ENCODE peak calls at places on chromosomes 16 and 17, in seven cellular contexts. M is SK-N-SH, E is substantia nigra, U is adrenal gland, A is PC-3, R is ascending aorta, Y is HCT116. D is an unnamed sample.

GRCh38 chr16:78461496-78461938 is 362.1 kb downstream of the WWOX start:
- DNase-seq in M (no peak), E (no peak), U (no peak), A (peak), R (no peak), Y (no peak), D (no peak)

GRCh38 chr16:53545433-53545832 is 42.4 kb upstream of the AKTIP start:
- DNase-seq in M (no peak), E (no peak), U (no peak), A (no peak), R (no peak), Y (no peak), D (no peak)

GRCh38 chr16:9351440-9351839 is 260.0 kb downstream of the HAPSTR1 start:
- DNase-seq in M (no peak), E (no peak), U (no peak), A (peak), R (no peak), Y (peak), D (no peak)

GRCh38 chr16:3945751-3946603 is 65.5 kb upstream of the CREBBP start:
- DNase-seq in M (no peak), E (no peak), U (peak), A (peak), R (no peak), Y (peak), D (no peak)

GRCh38 chr17:74163271-74163821 is 40.1 kb upstream of the RPL38 start:
- DNase-seq in M (no peak), E (no peak), U (no peak), A (no peak), R (no peak), Y (no peak), D (no peak)

GRCh38 chr17:15475620-15476354 is 8.4 kb upstream of the CDRT4 start:
- DNase-seq in M (no peak), E (no peak), U (no peak), A (no peak), R (no peak), Y (no peak), D (no peak)

GRCh38 chr16:78684655-78685400 is 585.4 kb downstream of the WWOX start:
- DNase-seq in M (no peak), E (no peak), U (peak), A (no peak), R (no peak), Y (no peak), D (no peak)

GRCh38 chr17:45759761-45760160 is 24.4 kb upstream of the CRHR1 start:
- DNase-seq in M (peak), E (no peak), U (no peak), A (peak), R (no peak), Y (peak), D (no peak)

GRCh38 chr17:8243827-8244226 is 4.0 kb downstream of the CTC1 start:
- DNase-seq in M (no peak), E (no peak), U (no peak), A (no peak), R (no peak), Y (no peak), D (no peak)

GRCh38 chr17:2111691-2112090 is 56.8 kb downstream of the HIC1 start:
- DNase-seq in M (no peak), E (no peak), U (no peak), A (peak), R (no peak), Y (no peak), D (no peak)

GRCh38 chr17:17874478-17874877 is 37.7 kb upstream of the SREBF1 start:
- DNase-seq in M (no peak), E (no peak), U (peak), A (peak), R (no peak), Y (no peak), D (no peak)

GRCh38 chr16:18800674-18801196 is 614 bp downstream of the ARL6IP1 start:
- DNase-seq in M (no peak), E (no peak), U (peak), A (no peak), R (no peak), Y (no peak), D (peak)

GRCh38 chr16:66004706-66005105 is 361.8 kb upstream of the CDH5 start:
- DNase-seq in M (no peak), E (no peak), U (no peak), A (no peak), R (no peak), Y (no peak), D (no peak)

GRCh38 chr16:86925067-86925791 is 346.9 kb downstream of the FOXL1 start:
- DNase-seq in M (no peak), E (no peak), U (no peak), A (no peak), R (no peak), Y (no peak), D (no peak)

GRCh38 chr17:42118545-42118944 is 2.6 kb downstream of the KAT2A start:
- DNase-seq in M (peak), E (no peak), U (peak), A (no peak), R (no peak), Y (peak), D (no peak)

GRCh38 chr17:7249219-7249618 is 2.3 kb downstream of the CTDNEP1 start:
- DNase-seq in M (no peak), E (no peak), U (no peak), A (no peak), R (no peak), Y (no peak), D (no peak)

GRCh38 chr17:72422204-72422504 is 301.3 kb downstream of the SOX9 start:
- DNase-seq in M (no peak), E (no peak), U (no peak), A (no peak), R (no peak), Y (no peak), D (no peak)
- H3K27ac ChIP-seq in M (no peak), E (no peak), U (no peak), A (peak), R (no peak), Y (peak), D (no peak)

GRCh38 chr16:89352091-89352681 is 134.7 kb downstream of the ZNF778 start:
- DNase-seq in M (no peak), E (no peak), U (no peak), A (no peak), R (no peak), Y (no peak), D (no peak)
- H3K27ac ChIP-seq in M (no peak), E (no peak), U (peak), A (no peak), R (no peak), Y (no peak), D (no peak)

DNA sequence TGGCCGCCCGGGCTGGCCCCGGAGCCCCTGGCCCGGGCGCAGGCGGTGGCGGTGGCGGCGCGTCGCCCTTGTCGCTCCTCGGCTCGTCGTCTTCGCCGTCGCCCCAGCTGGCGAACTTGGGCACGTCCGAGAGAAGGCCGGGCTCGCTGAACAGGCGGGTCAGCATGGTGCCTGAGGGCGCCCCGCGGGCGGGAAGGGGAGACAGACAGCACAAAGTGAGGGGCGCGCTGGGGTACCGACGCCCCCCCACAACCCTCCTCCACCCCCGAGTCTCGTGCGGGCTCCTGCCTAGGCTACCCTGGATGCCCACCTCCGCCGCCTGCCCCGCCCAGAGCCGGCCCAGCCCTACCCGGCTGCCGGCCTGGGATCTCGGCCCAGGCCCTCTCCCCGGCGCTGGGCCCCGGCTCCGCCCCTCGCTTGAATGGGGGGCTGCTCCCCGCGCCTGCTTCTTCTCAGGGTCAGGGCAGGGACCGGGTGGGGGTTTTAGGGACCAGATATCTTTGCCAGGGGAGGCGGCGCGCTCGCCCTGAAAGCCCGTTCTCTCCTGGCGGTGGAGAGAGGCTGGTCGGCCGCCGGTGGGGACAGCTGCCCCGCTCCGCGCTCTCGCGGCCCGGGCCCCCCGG is 1.2 kb downstream of the NEUROD2 start:
- DNase-seq in M (no peak), E (no peak), U (no peak), A (no peak), R (no peak), Y (no peak), D (no peak)
- H3K27ac ChIP-seq in M (no peak), E (no peak), U (no peak), A (no peak), R (no peak), Y (no peak), D (no peak)

GRCh38 chr17:81549826-81550225 is 2.3 kb downstream of the FAAP100 start:
- DNase-seq in M (no peak), E (no peak), U (no peak), A (no peak), R (no peak), Y (no peak), D (no peak)
- H3K27ac ChIP-seq in M (no peak), E (no peak), U (no peak), A (no peak), R (no peak), Y (no peak), D (no peak)

DNA sequence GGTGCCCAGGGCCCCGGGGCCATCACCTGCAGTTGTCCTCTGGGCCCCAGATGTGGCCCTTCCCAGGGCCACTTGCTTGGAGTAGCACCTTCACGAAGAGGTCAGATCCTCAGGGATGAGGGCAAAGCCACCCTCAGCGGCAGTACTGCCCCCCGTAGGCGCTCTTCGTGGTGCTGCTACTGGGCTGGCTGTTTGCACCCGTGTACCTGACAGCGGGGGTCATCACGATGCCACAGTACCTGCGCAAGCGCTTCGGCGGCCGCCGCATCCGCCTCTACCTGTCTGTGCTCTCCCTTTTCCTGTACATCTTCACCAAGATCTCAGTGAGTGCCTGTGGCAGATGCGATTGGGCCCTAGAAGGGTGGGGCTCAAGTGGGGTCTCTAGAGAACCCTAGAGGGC is 2.6 kb downstream of the SLC5A2 start:
- DNase-seq in M (no peak), E (no peak), U (no peak), A (no peak), R (no peak), Y (no peak), D (no peak)
- H3K27ac ChIP-seq in M (no peak), E (no peak), U (no peak), A (no peak), R (no peak), Y (no peak), D (no peak)